ENCODE peak calls at places on chromosomes 16 and 17, in six cellular contexts. X is H1, Z is IMR-90, G is H9, Y is neuronal stem cell, H is mesenchymal stem cell. E is an unnamed sample.

GRCh38 chr17:17115620-17116019 is 73.4 kb downstream of the MPRIP start:
- DNase-seq in X (no peak), Z (no peak), G (no peak), Y (no peak), H (no peak), E (no peak)

GRCh38 chr16:87145181-87146176 is 171.7 kb downstream of the C16orf95 start:
- DNase-seq in X (no peak), Z (peak; percentile 46), G (no peak), Y (no peak), H (peak; percentile 72), E (peak; percentile 21)

GRCh38 chr17:51793686-51794085 is 364.8 kb downstream of the CA10 start:
- DNase-seq in X (no peak), Z (no peak), G (no peak), Y (no peak), H (no peak), E (no peak)

GRCh38 chr17:62592305-62593099 is 35.0 kb upstream of the MRC2 start:
- DNase-seq in X (no peak), Z (peak; percentile 43), G (no peak), Y (no peak), H (peak; percentile 45), E (no peak)

GRCh38 chr16:72015124-72015523 is 6.6 kb downstream of the DHODH start:
- DNase-seq in X (no peak), Z (no peak), G (no peak), Y (no peak), H (no peak), E (no peak)

GRCh38 chr17:57388326-57388725 is 132.0 kb downstream of the MSI2 start:
- DNase-seq in X (no peak), Z (no peak), G (no peak), Y (no peak), H (no peak), E (no peak)

GRCh38 chr16:54374136-54374535 is 87.5 kb upstream of the IRX3 start:
- DNase-seq in X (no peak), Z (peak; percentile 10), G (no peak), Y (peak; percentile 9), H (peak; percentile 74), E (no peak)

GRCh38 chr17:17067277-17067676 is 25.0 kb downstream of the MPRIP start:
- DNase-seq in X (no peak), Z (peak; percentile 55), G (peak; percentile 22), Y (no peak), H (no peak), E (peak; percentile 63)

GRCh38 chr17:45274033-45274432 is 12.1 kb upstream of the SPATA32 start:
- DNase-seq in X (no peak), Z (no peak), G (no peak), Y (no peak), H (no peak), E (no peak)

GRCh38 chr16:11370084-11370931 is 25.0 kb downstream of the RMI2 start:
- DNase-seq in X (no peak), Z (no peak), G (no peak), Y (no peak), H (no peak), E (no peak)

GRCh38 chr16:70746708-70747424 is 54.1 kb downstream of the VAC14 start:
- DNase-seq in X (no peak), Z (peak; percentile 96), G (no peak), Y (no peak), H (peak; percentile 93), E (no peak)

GRCh38 chr17:43199633-43200032 is 12.0 kb upstream of the TMEM106A start:
- DNase-seq in X (no peak), Z (no peak), G (no peak), Y (no peak), H (no peak), E (no peak)

GRCh38 chr17:43200127-43200526 is 11.5 kb upstream of the TMEM106A start:
- DNase-seq in X (no peak), Z (no peak), G (no peak), Y (no peak), H (no peak), E (peak; percentile 43)
- H2BK15ac ChIP-seq in X (no peak overlapping the region), Z (no peak overlapping the region), G (no peak overlapping the region), Y (no peak overlapping the region), H (no peak overlapping the region), E (no peak overlapping the region)

GRCh38 chr17:14935139-14935538 is 330.0 kb downstream of the PMP22 start:
- DNase-seq in X (no peak), Z (no peak), G (no peak), Y (no peak), H (no peak), E (no peak)
- H2BK15ac ChIP-seq in X (no peak overlapping the region), Z (no peak overlapping the region), G (no peak overlapping the region), Y (no peak overlapping the region), H (no peak overlapping the region), E (no peak overlapping the region)

GRCh38 chr16:68086860-68087268 is 1.7 kb downstream of the NFATC3 start:
- DNase-seq in X (no peak), Z (no peak), G (no peak), Y (no peak), H (peak; percentile 41), E (no peak)
- H2BK15ac ChIP-seq in X (no peak overlapping the region), Z (no peak overlapping the region), G (no peak overlapping the region), Y (no peak overlapping the region), H (no peak overlapping the region), E (no peak overlapping the region)

GRCh38 chr17:14198575-14198974 is 38.1 kb downstream of the CDRT15 start:
- DNase-seq in X (no peak), Z (no peak), G (no peak), Y (no peak), H (no peak), E (no peak)

GRCh38 chr17:14200354-14200753 is 36.3 kb downstream of the CDRT15 start:
- DNase-seq in X (no peak), Z (no peak), G (no peak), Y (no peak), H (no peak), E (no peak)

GRCh38 chr17:14196337-14196997 is 40.2 kb downstream of the CDRT15 start:
- DNase-seq in X (no peak), Z (no peak), G (no peak), Y (no peak), H (no peak), E (no peak)

GRCh38 chr17:14198013-14198412 is 38.6 kb downstream of the CDRT15 start:
- DNase-seq in X (no peak), Z (no peak), G (peak; percentile 50), Y (no peak), H (peak; percentile 37), E (peak; percentile 75)

GRCh38 chr17:14197582-14197981 is 39.1 kb downstream of the CDRT15 start:
- DNase-seq in X (no peak), Z (no peak), G (no peak), Y (no peak), H (no peak), E (no peak)
- H2BK15ac ChIP-seq in X (no peak overlapping the region), Z (no peak overlapping the region), G (no peak overlapping the region), Y (no peak overlapping the region), H (no peak overlapping the region), E (no peak overlapping the region)

DNA sequence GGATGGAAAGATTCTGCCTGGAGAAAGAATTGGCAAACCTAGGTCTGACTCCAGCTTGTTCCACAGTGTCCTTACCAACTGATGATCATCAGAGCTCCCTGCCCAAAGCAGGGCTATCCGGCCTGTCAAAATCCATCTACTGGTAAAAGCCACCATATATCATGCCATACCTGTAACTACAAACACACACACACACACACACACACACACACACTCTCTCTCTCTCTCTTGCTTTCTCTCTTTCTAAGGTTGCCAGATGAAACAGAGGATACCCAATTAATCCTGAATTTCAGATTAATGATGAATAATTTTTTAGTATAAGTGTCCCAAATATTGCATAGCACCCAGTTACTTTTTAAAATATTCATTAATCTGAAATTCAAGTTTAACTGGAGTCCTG is 1.5 kb upstream of the MMP28 start:
- DNase-seq in X (peak; percentile 2), Z (no peak), G (no peak), Y (no peak), H (no peak), E (no peak)
- H2BK15ac ChIP-seq in X (no peak overlapping the region), Z (no peak overlapping the region), G (no peak overlapping the region), Y (no peak overlapping the region), H (no peak overlapping the region), E (no peak overlapping the region)

GRCh38 chr17:75629157-75629556 is 4.1 kb upstream of the SMIM5 start:
- DNase-seq in X (no peak), Z (no peak), G (no peak), Y (no peak), H (no peak), E (no peak)

GRCh38 chr17:75632863-75633483 is at the start of gene SMIM5:
- DNase-seq in X (peak; percentile 97), Z (peak; percentile 83), G (peak; percentile 95), Y (peak; percentile 81), H (peak; percentile 95), E (peak; percentile 87)

GRCh38 chr17:75630071-75630917 is 2.9 kb upstream of the SMIM5 start:
- DNase-seq in X (no peak), Z (no peak), G (no peak), Y (no peak), H (no peak), E (no peak)

GRCh38 chr17:75632428-75632827 is 806 bp upstream of the SMIM5 start:
- DNase-seq in X (no peak), Z (no peak), G (no peak), Y (no peak), H (no peak), E (no peak)

GRCh38 chr17:75631353-75631752 is 1.9 kb upstream of the SMIM5 start:
- DNase-seq in X (no peak), Z (no peak), G (no peak), Y (no peak), H (no peak), E (no peak)
- H2BK15ac ChIP-seq in X (no peak overlapping the region), Z (no peak overlapping the region), G (no peak overlapping the region), Y (no peak overlapping the region), H (no peak overlapping the region), E (no peak overlapping the region)

DNA sequence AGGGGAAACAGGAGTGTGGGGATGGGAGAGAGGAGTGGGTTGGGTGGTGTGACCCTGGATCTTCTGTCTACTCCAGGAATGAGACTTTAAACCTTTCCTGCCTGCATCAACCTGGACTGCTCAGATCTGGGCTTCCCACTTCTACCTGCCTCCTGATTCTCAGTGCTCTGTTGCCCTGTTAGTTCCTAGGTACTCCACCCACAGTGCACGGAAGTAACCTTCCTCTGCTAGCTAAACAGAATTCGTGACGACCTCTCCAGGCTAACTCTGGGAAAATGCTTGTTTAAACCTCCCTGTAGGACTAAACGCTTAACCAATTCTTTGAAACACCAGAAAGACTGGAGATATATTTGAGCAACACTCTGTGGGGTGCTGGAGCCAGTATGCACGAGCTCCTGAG is 83.4 kb upstream of the CLEC3A start:
- DNase-seq in X (no peak), Z (no peak), G (no peak), Y (no peak), H (no peak), E (no peak)
- H2BK15ac ChIP-seq in X (peak overlapping the region; percentile 65), Z (no peak overlapping the region), G (no peak overlapping the region), Y (no peak overlapping the region), H (no peak overlapping the region), E (no peak overlapping the region)

DNA sequence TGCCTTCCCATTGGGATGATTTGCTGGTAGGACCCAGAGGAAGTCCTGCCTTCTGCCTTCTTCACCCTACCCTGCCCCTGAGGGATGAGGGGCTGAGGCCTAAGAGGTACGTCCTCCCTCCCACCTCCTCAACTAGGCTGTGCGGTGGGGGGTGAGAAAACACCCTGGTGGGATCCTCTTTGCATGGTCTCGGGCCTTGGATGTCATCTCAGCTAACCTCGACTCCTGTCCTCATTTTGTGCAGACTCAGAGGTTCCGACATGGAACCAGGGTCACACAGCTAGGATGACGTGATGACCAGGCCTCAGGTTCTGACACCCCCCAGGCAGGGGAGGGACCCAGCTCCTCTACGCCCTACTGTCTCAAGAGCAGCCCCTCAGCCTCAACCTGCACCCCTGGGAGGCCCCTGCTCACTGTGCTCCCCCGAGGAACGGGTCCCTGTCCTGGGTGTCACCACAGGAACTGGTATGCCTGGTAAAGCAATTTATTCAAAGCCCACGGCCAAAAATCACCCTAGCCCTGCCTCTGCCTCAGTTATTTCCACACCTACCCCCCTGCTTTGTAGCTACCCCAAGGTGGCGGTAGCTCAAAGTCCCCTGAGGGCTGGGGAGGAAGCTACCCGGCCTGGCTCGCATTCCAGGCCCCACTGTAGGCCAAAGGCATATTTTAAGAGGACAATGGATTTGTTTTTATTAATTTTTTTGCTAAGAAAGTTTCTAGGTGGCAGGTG is 17.5 kb downstream of the UNC13D start:
- DNase-seq in X (no peak), Z (no peak), G (no peak), Y (no peak), H (no peak), E (peak; percentile 40)
- H2BK15ac ChIP-seq in X (no peak overlapping the region), Z (no peak overlapping the region), G (no peak overlapping the region), Y (no peak overlapping the region), H (no peak overlapping the region), E (no peak overlapping the region)

E was measured in mesendoderm.